ENCODE peak calls at places on chromosome 5, in four cellular contexts. A, L, P and Q are unnamed samples.

GRCh38 chr5:17431272-17432050 is 66.6 kb upstream of the TAF11L2 start:
- DNase-seq in P (no peak), A (no peak), L (no peak), Q (no peak)

GRCh38 chr5:137737349-137738256 is 1.7 kb upstream of the KLHL3 start:
- DNase-seq in A (peak), L (peak), P (no peak), Q (peak)

GRCh38 chr5:139183502-139183901 is 14.7 kb downstream of the SIL1 start:
- DNase-seq in P (no peak), L (no peak), A (no peak), Q (no peak)

GRCh38 chr5:10600629-10601245 is 36.9 kb downstream of the ANKRD33B start:
- DNase-seq in P (no peak), L (no peak), A (no peak), Q (no peak)

GRCh38 chr5:156402387-156402921 is 75.5 kb downstream of the SGCD start:
- DNase-seq in L (no peak), P (no peak), A (no peak), Q (no peak)

GRCh38 chr5:91206734-91207133 is 176.4 kb downstream of the ARRDC3 start:
- DNase-seq in L (peak), P (no peak), A (peak), Q (peak)

GRCh38 chr5:150350524-150351344 is 6.8 kb upstream of the TCOF1 start:
- DNase-seq in A (peak), P (peak), L (peak), Q (peak)

GRCh38 chr5:16806691-16807433 is 129.2 kb downstream of the MYO10 start:
- DNase-seq in A (no peak), P (no peak), L (no peak), Q (no peak)

GRCh38 chr5:54621048-54621447 is 103.5 kb downstream of the SNX18 start:
- DNase-seq in L (no peak), P (no peak), A (no peak), Q (no peak)

GRCh38 chr5:57176350-57176857 is 2.5 kb downstream of the GPBP1 start:
- DNase-seq in A (peak), L (peak), P (no peak), Q (peak)

GRCh38 chr5:130692766-130693165 is 472.3 kb downstream of the HINT1 start:
- DNase-seq in A (peak), P (no peak), L (no peak), Q (peak)

GRCh38 chr5:146345240-146345577 is 6.6 kb downstream of the POU4F3 start:
- DNase-seq in A (no peak), L (no peak), P (no peak), Q (no peak)
- H3K4me3 ChIP-seq in A (no peak), L (no peak), P (no peak), Q (no peak)

GRCh38 chr5:96228449-96228848 is 204.6 kb downstream of the PCSK1 start:
- DNase-seq in L (no peak), P (no peak), A (peak), Q (no peak)

GRCh38 chr5:96229173-96229572 is 203.9 kb downstream of the PCSK1 start:
- DNase-seq in A (no peak), P (no peak), L (no peak), Q (no peak)

GRCh38 chr5:96232602-96233001 is 200.4 kb downstream of the PCSK1 start:
- DNase-seq in L (no peak), A (no peak), P (no peak), Q (no peak)

GRCh38 chr5:96222129-96222528 is 210.9 kb downstream of the PCSK1 start:
- DNase-seq in L (no peak), P (no peak), A (no peak), Q (no peak)

DNA sequence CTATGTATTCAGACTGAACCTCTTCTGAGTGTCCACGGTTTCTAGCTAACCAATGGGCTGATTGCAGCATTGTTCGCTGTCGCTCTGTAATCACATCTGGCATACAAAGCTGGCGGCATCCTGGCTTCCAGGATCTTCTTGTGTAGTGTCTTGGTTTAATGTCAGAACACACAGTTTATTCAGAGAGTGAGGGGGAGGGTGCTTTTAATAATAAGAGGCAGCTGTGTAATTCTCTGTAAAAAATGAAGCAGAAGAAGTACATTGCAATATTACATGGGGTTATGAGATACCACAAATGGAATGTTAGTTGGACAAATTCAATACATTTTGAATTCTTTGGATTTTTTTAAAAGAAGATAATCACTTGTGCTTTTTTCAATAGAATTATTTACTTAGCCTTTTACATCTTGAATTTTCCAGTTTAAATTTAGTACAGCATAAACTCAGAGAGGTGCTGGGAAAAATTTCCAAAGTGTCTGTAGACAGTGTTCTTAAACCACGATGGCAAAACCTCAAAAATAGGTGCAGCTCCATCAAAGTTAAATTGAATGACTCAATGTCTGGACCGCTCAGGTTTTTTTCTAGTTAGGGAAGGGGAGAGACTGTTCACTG is 206.0 kb downstream of the PCSK1 start:
- DNase-seq in L (peak), P (peak), A (peak), Q (peak)
- H3K4me3 ChIP-seq in L (peak), P (no peak), A (peak), Q (peak)

GRCh38 chr5:7396169-7397004 is 449 bp downstream of the ADCY2 start:
- DNase-seq in P (peak), L (no peak), A (no peak), Q (peak)

GRCh38 chr5:7398596-7399260 is 2.8 kb downstream of the ADCY2 start:
- DNase-seq in A (no peak), P (no peak), L (no peak), Q (no peak)

GRCh38 chr5:7397935-7398334 is 2.0 kb downstream of the ADCY2 start:
- DNase-seq in P (no peak), L (no peak), A (no peak), Q (no peak)

GRCh38 chr5:7395432-7396168 is at the start of gene ADCY2:
- DNase-seq in A (no peak), P (peak), L (no peak), Q (no peak)

GRCh38 chr5:7397005-7397546 is 1.1 kb downstream of the ADCY2 start:
- DNase-seq in P (no peak), L (no peak), A (no peak), Q (no peak)
- H3K4me3 ChIP-seq in P (peak), L (no peak), A (no peak), Q (no peak)

GRCh38 chr5:95747041-95747679 is 16.0 kb downstream of the RHOBTB3 start:
- DNase-seq in P (no peak), L (no peak), A (no peak), Q (no peak)
- H3K4me3 ChIP-seq in P (no peak), L (no peak), A (no peak), Q (no peak)

GRCh38 chr5:134552301-134552700 is 26.8 kb downstream of the JADE2 start:
- DNase-seq in A (peak), P (peak), L (peak), Q (peak)

GRCh38 chr5:134555223-134555790 is 29.8 kb downstream of the JADE2 start:
- DNase-seq in A (no peak), L (no peak), P (no peak), Q (no peak)

GRCh38 chr5:134551891-134552290 is 26.4 kb downstream of the JADE2 start:
- DNase-seq in P (no peak), A (peak), L (no peak), Q (no peak)

GRCh38 chr5:134554319-134555222 is 29.1 kb downstream of the JADE2 start:
- DNase-seq in P (peak), A (peak), L (peak), Q (peak)

GRCh38 chr5:134553816-134554215 is 28.3 kb downstream of the JADE2 start:
- DNase-seq in A (no peak), P (no peak), L (no peak), Q (no peak)
- H3K4me3 ChIP-seq in A (no peak), P (no peak), L (no peak), Q (no peak)

GRCh38 chr5:143093452-143094086 is 309.9 kb downstream of the NR3C1 start:
- DNase-seq in P (no peak), A (no peak), L (no peak), Q (no peak)
- H3K4me3 ChIP-seq in P (no peak), A (no peak), L (no peak), Q (no peak)

GRCh38 chr5:135576075-135576599 is 2.7 kb downstream of the CXCL14 start:
- DNase-seq in P (no peak), A (peak), L (no peak), Q (peak)

GRCh38 chr5:135577421-135577820 is 1.4 kb downstream of the CXCL14 start:
- DNase-seq in A (no peak), L (no peak), P (no peak), Q (no peak)

GRCh38 chr5:135574493-135574892 is 4.3 kb downstream of the CXCL14 start:
- DNase-seq in A (no peak), P (no peak), L (no peak), Q (no peak)

GRCh38 chr5:135578685-135579341 is at the start of gene CXCL14:
- DNase-seq in P (peak), A (peak), L (peak), Q (peak)

DNA sequence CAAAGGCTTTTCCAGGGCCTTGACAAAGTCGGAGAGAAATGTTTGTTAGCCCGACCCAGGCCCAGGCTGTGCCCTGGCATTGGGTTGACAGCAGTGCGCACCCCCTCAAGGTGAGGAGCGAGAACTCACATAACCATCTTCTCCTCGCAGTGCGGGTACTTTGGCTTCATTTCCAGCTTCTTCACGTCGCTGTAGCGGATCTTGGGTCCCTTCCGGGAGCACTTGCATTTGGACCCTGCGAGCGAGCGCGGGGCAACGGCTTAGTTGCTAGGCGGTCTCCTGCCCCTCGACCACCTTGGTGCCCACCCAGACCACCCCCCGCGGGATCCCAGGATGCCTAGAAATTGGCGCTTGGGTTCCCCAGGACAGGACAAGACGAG is 496 bp downstream of the CXCL14 start:
- DNase-seq in A (no peak), L (no peak), P (no peak), Q (no peak)
- H3K4me3 ChIP-seq in A (no peak), L (no peak), P (no peak), Q (no peak)

GRCh38 chr5:133993152-133993548 is 11.6 kb downstream of the VDAC1 start:
- DNase-seq in L (peak), P (no peak), A (peak), Q (peak)
- H3K4me3 ChIP-seq in L (no peak), P (no peak), A (no peak), Q (no peak)

DNA sequence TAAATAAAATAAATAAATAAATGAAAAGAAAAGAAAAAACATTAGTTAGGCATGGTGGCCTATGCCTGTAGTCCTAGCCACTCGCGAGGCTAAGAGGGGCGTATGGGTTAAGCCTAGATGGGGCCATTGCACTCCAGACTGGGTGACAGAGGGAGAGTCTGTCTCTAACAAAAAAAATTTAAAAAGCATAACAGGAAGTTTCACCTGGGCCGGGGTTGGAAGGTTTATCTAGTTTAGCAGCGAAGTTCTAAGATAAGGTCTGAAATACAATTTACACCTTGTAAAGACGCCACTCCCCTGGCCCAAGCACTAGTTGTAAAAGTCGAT is 18.0 kb downstream of the ZMAT2 start:
- DNase-seq in A (no peak), P (no peak), L (no peak), Q (no peak)
- H3K4me3 ChIP-seq in A (peak), P (no peak), L (no peak), Q (no peak)

DNA sequence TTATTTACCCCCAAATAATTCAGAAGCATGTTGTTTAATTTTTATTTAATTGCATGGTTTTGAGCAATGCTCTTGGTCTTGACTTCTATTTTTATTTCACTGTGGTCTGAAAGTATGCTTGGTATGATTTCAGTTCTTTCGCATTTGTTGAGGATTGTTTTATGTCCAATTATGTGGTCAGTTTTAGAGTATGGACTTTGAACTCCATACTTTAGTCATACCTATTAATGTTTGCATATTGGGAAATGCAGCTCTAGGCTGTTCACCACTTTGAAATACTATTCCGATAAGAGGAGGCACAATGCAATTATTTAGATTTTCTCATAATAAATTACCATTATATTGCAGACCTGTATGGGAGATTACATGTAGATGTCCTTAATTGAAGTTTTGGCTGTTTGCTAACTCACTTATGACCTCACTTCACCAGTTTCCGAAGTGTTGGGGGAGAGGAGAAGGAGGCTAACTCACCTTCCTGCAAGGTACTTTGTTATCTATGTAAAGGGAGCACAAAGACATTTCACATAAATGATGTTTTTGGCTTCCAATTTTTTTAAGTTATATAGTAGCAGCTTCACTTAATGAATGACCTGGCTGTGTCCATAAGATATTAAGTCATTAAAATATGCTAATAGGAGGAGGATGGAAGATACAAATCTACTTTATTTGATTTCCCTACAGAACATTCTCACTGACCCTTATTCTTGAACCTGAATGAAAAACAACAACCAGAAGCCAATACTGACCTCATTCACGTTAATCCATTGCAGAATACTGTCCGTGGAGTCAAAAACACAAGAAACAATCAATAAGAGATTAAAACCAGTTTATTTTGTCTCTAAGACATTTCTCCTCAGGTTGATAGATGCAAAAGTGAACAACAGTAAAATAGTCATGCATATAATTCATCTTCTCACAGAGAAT is 970.3 kb upstream of the ARRDC3 start:
- DNase-seq in L (peak), P (no peak), A (peak), Q (peak)
- H3K4me3 ChIP-seq in L (no peak), P (no peak), A (no peak), Q (no peak)